ENCODE peak calls at places on chromosome 9, in four cellular contexts. F is mammary epithelial cell, Y is gastrocnemius medialis, S is PC-3. X is an unnamed sample.

GRCh38 chr9:126149661-126150060 is 177.0 kb upstream of the MVB12B start:
- DNase-seq in F (no peak), Y (no peak), S (no peak), X (no peak)

GRCh38 chr9:110671849-110672248 is 3.3 kb downstream of the MUSK start:
- DNase-seq in F (no peak), Y (no peak), S (peak; percentile 83), X (no peak)

GRCh38 chr9:120808931-120809330 is 15.7 kb upstream of the FBXW2 start:
- DNase-seq in F (no peak), Y (no peak), S (no peak), X (no peak)

GRCh38 chr9:76926846-76927245 is 20.9 kb upstream of the PRUNE2 start:
- DNase-seq in F (no peak), Y (no peak), S (no peak), X (no peak)

GRCh38 chr9:135301271-135302263 is 178.0 kb upstream of the PPP1R26 start:
- DNase-seq in F (no peak), Y (no peak), S (no peak), X (no peak)

GRCh38 chr9:101711330-101711941 is 27.0 kb downstream of the GRIN3A start:
- DNase-seq in F (peak; percentile 3), Y (no peak), S (peak; percentile 4), X (no peak)

GRCh38 chr9:115733318-115733717 is 420.3 kb upstream of the PAPPA start:
- DNase-seq in F (no peak), Y (no peak), S (no peak), X (no peak)

GRCh38 chr9:124149992-124150391 is 107.8 kb upstream of the NEK6 start:
- DNase-seq in F (no peak), Y (no peak), S (peak; percentile 19), X (no peak)

GRCh38 chr9:114525505-114525904 is 20.2 kb upstream of the WHRN start:
- DNase-seq in F (peak; percentile 62), Y (no peak), S (peak; percentile 83), X (no peak)

GRCh38 chr9:134396258-134396742 is 70.0 kb downstream of the RXRA start:
- DNase-seq in F (no peak), Y (no peak), S (no peak), X (no peak)

GRCh38 chr9:112380771-112381181 is 868 bp downstream of the HSDL2 start:
- DNase-seq in F (peak; percentile 22), Y (peak; percentile 25), S (peak; percentile 14), X (no peak)

GRCh38 chr9:136520053-136520540 is 25.8 kb downstream of the NOTCH1 start:
- DNase-seq in F (no peak), Y (no peak), S (no peak), X (no peak)

GRCh38 chr9:123399803-123400378 is 43.9 kb downstream of the CRB2 start:
- DNase-seq in F (no peak), Y (no peak), S (peak; percentile 10), X (no peak)

GRCh38 chr9:4994166-4994890 is 9.3 kb downstream of the JAK2 start:
- DNase-seq in F (no peak), Y (no peak), S (no peak), X (no peak)

GRCh38 chr9:129624168-129624759 is 1.7 kb upstream of the NTMT1 start:
- DNase-seq in F (no peak), Y (no peak), S (peak; percentile 58), X (no peak)

GRCh38 chr9:107127608-107128007 is 155.5 kb upstream of the RAD23B start:
- DNase-seq in F (no peak), Y (no peak), S (no peak), X (no peak)

GRCh38 chr9:80146466-80146865 is 574.7 kb downstream of the TLE4 start:
- DNase-seq in F (no peak), Y (no peak), S (peak; percentile 13), X (no peak)

DNA sequence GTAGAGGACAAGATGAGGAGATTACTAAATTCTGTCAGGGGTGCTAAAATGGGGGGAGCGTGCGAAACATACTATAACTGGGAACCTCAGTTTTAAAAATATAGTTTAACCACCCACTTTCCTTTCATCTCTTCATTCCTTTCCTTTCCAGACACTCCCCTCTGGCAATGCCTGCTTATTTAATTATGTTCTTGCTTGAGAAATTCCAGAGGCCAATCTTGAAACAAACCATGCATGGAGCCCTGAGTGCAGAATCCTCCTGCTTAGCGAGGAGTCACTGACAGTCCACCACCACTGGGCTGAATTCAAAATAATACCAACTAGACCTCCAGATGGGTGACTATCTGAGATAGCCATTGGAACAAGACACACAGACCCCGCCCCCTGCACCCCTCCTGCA is 29.7 kb upstream of the C9orf72 start:
- DNase-seq in F (no peak), Y (no peak), S (no peak), X (no peak)
- H3K4me3 ChIP-seq in F (no peak overlapping the region), Y (no peak overlapping the region), S (no peak overlapping the region), X (no peak overlapping the region)

GRCh38 chr9:2340046-2340760 is 281.4 kb upstream of the VLDLR start:
- DNase-seq in F (peak; percentile 89), Y (no peak), S (no peak), X (no peak)
- H3K27ac ChIP-seq in F (peak overlapping the region; percentile 57), Y (no peak overlapping the region), S (no peak overlapping the region), X (no peak overlapping the region)

DNA sequence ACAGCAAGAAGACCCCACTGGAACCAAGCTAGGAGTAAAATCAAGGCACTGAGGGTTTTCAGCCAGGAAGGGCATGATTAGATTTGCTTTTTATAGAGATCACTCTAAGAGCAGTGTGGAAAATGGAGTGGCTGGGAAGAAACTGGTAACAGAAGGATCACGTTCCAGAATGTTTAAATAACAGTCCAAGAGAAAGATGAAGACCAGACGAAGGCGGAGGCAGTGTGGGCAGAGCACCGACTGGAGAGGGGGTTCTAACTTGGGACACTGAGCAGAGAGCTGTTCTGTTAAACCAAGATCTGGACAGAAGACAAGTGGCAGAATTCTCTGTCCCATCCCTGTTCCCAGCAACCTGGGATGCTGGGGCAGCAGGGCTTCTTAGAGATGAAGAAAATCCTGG is 249.2 kb upstream of the NR4A3 start:
- DNase-seq in F (no peak), Y (no peak), S (no peak), X (no peak)
- TF ChIP-seq CTCF in F (no peak), Y (no peak), S (no peak), X (no peak)

GRCh38 chr9:99801775-99802174 is 19.9 kb upstream of the NR4A3 start:
- DNase-seq in F (no peak), Y (no peak), S (no peak), X (no peak)
- H3K4me3 ChIP-seq in F (no peak overlapping the region), Y (no peak overlapping the region), S (no peak overlapping the region), X (no peak overlapping the region)

GRCh38 chr9:131087354-131087893 is 8.9 kb upstream of the AIF1L start:
- DNase-seq in F (no peak), Y (no peak), S (no peak), X (no peak)

GRCh38 chr9:131082774-131083512 is 13.4 kb upstream of the AIF1L start:
- DNase-seq in F (no peak), Y (no peak), S (peak; percentile 72), X (no peak)

GRCh38 chr9:131081868-131082267 is 14.5 kb upstream of the AIF1L start:
- DNase-seq in F (no peak), Y (no peak), S (no peak), X (no peak)

GRCh38 chr9:131084661-131085369 is 11.5 kb upstream of the AIF1L start:
- DNase-seq in F (no peak), Y (no peak), S (no peak), X (no peak)

GRCh38 chr9:131085370-131086122 is 10.8 kb upstream of the AIF1L start:
- DNase-seq in F (no peak), Y (no peak), S (no peak), X (no peak)
- H3K27ac ChIP-seq in F (no peak overlapping the region), Y (no peak overlapping the region), S (no peak overlapping the region), X (no peak overlapping the region)

GRCh38 chr9:75582870-75583269 is 307.6 kb upstream of the PCSK5 start:
- DNase-seq in F (no peak), Y (no peak), S (no peak), X (no peak)

GRCh38 chr9:75593920-75594319 is 296.6 kb upstream of the PCSK5 start:
- DNase-seq in F (no peak), Y (no peak), S (no peak), X (no peak)

GRCh38 chr9:75591972-75592371 is 298.5 kb upstream of the PCSK5 start:
- DNase-seq in F (no peak), Y (peak; percentile 8), S (no peak), X (no peak)

GRCh38 chr9:75589497-75589896 is 301.0 kb upstream of the PCSK5 start:
- DNase-seq in F (no peak), Y (no peak), S (no peak), X (no peak)

DNA sequence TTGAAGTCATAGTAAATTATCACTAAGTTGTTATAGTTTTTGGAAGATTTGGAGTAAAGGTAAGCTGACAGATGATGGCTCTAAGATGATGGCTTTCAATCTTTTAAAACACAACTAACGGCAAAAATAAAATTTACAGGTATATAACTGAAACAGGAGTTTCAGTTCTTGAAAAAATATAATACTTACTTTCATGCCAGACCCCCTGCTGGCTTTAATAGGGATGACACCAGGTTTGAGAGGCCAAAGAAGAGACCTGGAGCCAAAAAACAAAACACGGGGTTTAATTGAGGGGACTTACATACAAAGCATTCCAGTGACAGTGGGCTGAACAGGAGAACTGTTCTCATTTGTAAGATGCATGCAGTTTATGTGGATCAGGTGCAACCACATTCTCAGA is 301.7 kb upstream of the PCSK5 start:
- DNase-seq in F (peak; percentile 1), Y (no peak), S (peak; percentile 1), X (no peak)
- TF ChIP-seq CTCF in F (peak; percentile 25), Y (no peak), S (no peak), X (no peak)

GRCh38 chr9:90907056-90907445 is 105.4 kb downstream of the SYK start:
- DNase-seq in F (no peak), Y (no peak), S (no peak), X (no peak)

GRCh38 chr9:90905822-90906221 is 104.2 kb downstream of the SYK start:
- DNase-seq in F (no peak), Y (no peak), S (no peak), X (no peak)

GRCh38 chr9:90906316-90907055 is 104.9 kb downstream of the SYK start:
- DNase-seq in F (no peak), Y (no peak), S (no peak), X (no peak)

GRCh38 chr9:90903731-90904422 is 102.3 kb downstream of the SYK start:
- DNase-seq in F (no peak), Y (no peak), S (no peak), X (no peak)

DNA sequence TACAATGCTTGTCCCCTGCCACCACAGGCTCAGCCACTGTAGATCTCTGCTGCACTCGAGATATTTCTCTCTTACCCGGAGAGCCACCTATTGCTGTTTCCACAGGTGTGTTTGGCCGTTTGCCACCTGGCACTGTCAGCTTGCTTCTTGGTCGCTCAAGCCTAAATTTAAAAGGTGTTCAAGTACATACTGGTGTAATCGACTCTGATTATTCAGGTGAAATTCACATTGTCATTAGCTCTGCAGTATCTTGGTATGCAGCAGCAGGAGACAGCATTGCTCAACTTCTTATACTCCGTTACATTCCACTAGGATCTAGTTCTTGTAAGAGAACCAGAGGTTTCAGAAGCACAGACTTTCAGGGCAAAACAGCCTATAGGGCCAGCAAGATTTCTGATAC is 103.5 kb downstream of the SYK start:
- DNase-seq in F (no peak), Y (no peak), S (no peak), X (no peak)
- H3K4me3 ChIP-seq in F (no peak overlapping the region), Y (no peak overlapping the region), S (no peak overlapping the region), X (no peak overlapping the region)

GRCh38 chr9:131298341-131298740 is 8.8 kb downstream of the PLPP7 start:
- DNase-seq in F (no peak), Y (no peak), S (no peak), X (no peak)
- H3K27ac ChIP-seq in F (no peak overlapping the region), Y (peak overlapping the region; percentile 96), S (no peak overlapping the region), X (no peak overlapping the region)

GRCh38 chr9:97990259-97990658 is 7.1 kb downstream of the ANP32B start:
- DNase-seq in F (peak; percentile 46), Y (no peak), S (peak; percentile 46), X (no peak)
- TF ChIP-seq CTCF in F (peak; percentile 25), Y (no peak), S (peak; percentile 26), X (no peak)

X was measured in ascending aorta.